ENCODE peak calls at places on chromosomes 5 and 9, in nine cellular contexts. R is activated CD4-positive, alpha-beta T cell treated with anti-CD3 and anti-CD28 coated beads for 48 hours; I is AG10803; C is stimulated activated CD4-positive, alpha-beta T cell treated with anti-CD3 and anti-CD28 coated beads, Interleukin-1b, Interleukin-23, amount 100 ng/mL, for 1 hour; Y is D341Med; B is bronchial epithelial cell; Q is tibial nerve; G is NCI-H2171; M is H9. F is an unnamed sample.

GRCh38 chr5:161863259-161863658 is 15.3 kb downstream of the GABRA1 start:
- DNase-seq in C (no peak), I (no peak), B (no peak), Y (no peak), M (no peak), R (no peak), Q (no peak), G (no peak), F (no peak)

GRCh38 chr5:54289769-54290168 is 20.6 kb downstream of the ARL15 start:
- DNase-seq in C (no peak), R (no peak), Q (no peak), B (no peak), G (no peak), M (no peak), I (no peak), Y (no peak), F (no peak)

GRCh38 chr9:133460405-133461175 is 812 bp downstream of the CACFD1 start:
- DNase-seq in B (peak), R (peak), G (peak), I (peak), Q (peak), M (peak), Y (no peak), C (no peak), F (no peak)

GRCh38 chr9:112900901-112901300 is 10.2 kb upstream of the SLC46A2 start:
- DNase-seq in Q (no peak), G (no peak), I (no peak), C (no peak), M (no peak), R (no peak), Y (no peak), B (no peak), F (no peak)

GRCh38 chr5:68173007-68173406 is 42.5 kb upstream of the PIK3R1 start:
- DNase-seq in B (no peak), Q (peak), M (no peak), C (no peak), I (peak), Y (no peak), G (no peak), R (no peak), F (no peak)

GRCh38 chr5:76742586-76742985 is 26.7 kb downstream of the F2R start:
- DNase-seq in C (no peak), M (no peak), B (peak), G (no peak), I (peak), Y (no peak), Q (no peak), R (no peak), F (no peak)

GRCh38 chr5:14896091-14896490 is 24.5 kb upstream of the ANKH start:
- DNase-seq in M (no peak), B (no peak), G (no peak), R (no peak), Q (no peak), I (no peak), C (no peak), Y (no peak), F (no peak)

GRCh38 chr9:13962006-13962405 is 351.9 kb downstream of the NFIB start:
- DNase-seq in C (no peak), I (no peak), B (no peak), R (no peak), Q (no peak), M (no peak), Y (no peak), G (no peak), F (no peak)

GRCh38 chr5:9596256-9596655 is 33.9 kb downstream of the TAS2R1 start:
- DNase-seq in Y (no peak), M (no peak), C (no peak), B (no peak), R (no peak), Q (no peak), G (no peak), I (peak), F (no peak)